ENCODE peak calls at places on chromosomes 16 and 17, in ten cellular contexts. N, F, H, K, R, J, Y, W, X and G are unnamed samples.

GRCh38 chr16:11016524-11016988 is 72.2 kb downstream of the CLEC16A start:
- DNase-seq in K (no peak), W (no peak), N (no peak), F (no peak), J (no peak), R (no peak), H (no peak), Y (no peak), X (no peak), G (no peak)

GRCh38 chr17:32523017-32523680 is 36.4 kb downstream of the CDK5R1 start:
- DNase-seq in J (no peak), R (peak), W (no peak), F (no peak), K (no peak), N (no peak), Y (no peak), H (peak), X (no peak), G (no peak)

GRCh38 chr17:1226308-1226707 is 43.9 kb upstream of the BHLHA9 start:
- DNase-seq in J (no peak), X (no peak), R (no peak), K (no peak), F (no peak), W (no peak), Y (no peak), N (no peak), H (no peak), G (no peak)

GRCh38 chr17:31096106-31096436 is 1.3 kb downstream of the NF1 start:
- DNase-seq in Y (no peak), W (no peak), K (no peak), N (no peak), R (no peak), X (no peak), H (no peak), F (no peak), J (peak), G (no peak)

GRCh38 chr17:7445011-7445927 is at the start of gene CHRNB1:
- DNase-seq in H (peak), Y (no peak), F (no peak), N (peak), X (no peak), J (peak), R (peak), W (no peak), K (peak), G (peak)

GRCh38 chr16:12758031-12758669 is 45.5 kb downstream of the CPPED1 start:
- DNase-seq in W (peak), J (no peak), Y (no peak), X (no peak), N (no peak), R (no peak), H (no peak), K (no peak), F (no peak), G (no peak)

GRCh38 chr16:68605746-68606145 is 39.4 kb upstream of the CDH3 start:
- DNase-seq in F (no peak), X (no peak), Y (no peak), N (no peak), R (no peak), W (no peak), H (no peak), J (no peak), K (no peak), G (no peak)

GRCh38 chr16:14489460-14489859 is 140.6 kb downstream of the PARN start:
- DNase-seq in N (no peak), F (no peak), R (no peak), Y (no peak), W (peak), K (no peak), J (no peak), H (no peak), X (no peak), G (no peak)

GRCh38 chr17:70661342-70662222 is 492.2 kb downstream of the KCNJ2 start:
- DNase-seq in H (peak), N (peak), R (no peak), W (peak), K (no peak), X (no peak), J (no peak), F (no peak), Y (no peak), G (no peak)

GRCh38 chr17:73071387-73071999 is 21.0 kb downstream of the SLC39A11 start:
- DNase-seq in J (no peak), R (no peak), H (no peak), K (no peak), N (no peak), F (no peak), X (no peak), Y (no peak), W (no peak), G (no peak)

GRCh38 chr16:86514656-86515376 is 4.5 kb downstream of the FOXF1 start:
- DNase-seq in J (peak), H (no peak), X (no peak), N (no peak), W (no peak), K (no peak), R (no peak), F (no peak), Y (no peak), G (no peak)

GRCh38 chr16:3961449-3961849 is 80.9 kb upstream of the CREBBP start:
- DNase-seq in R (no peak), J (no peak), N (no peak), F (no peak), W (peak), H (no peak), Y (no peak), X (no peak), K (peak), G (no peak)

GRCh38 chr16:12313902-12314621 is 337.5 kb downstream of the SNX29 start:
- DNase-seq in W (no peak), X (no peak), N (no peak), R (no peak), J (no peak), Y (no peak), K (no peak), H (no peak), F (no peak), G (no peak)

GRCh38 chr17:64306850-64307463 is 43.9 kb upstream of the TEX2 start:
- DNase-seq in N (peak), R (peak), K (peak), X (peak), Y (peak), H (peak), F (peak), J (peak), W (peak), G (peak)

GRCh38 chr16:1075546-1075945 is 3.0 kb downstream of the SSTR5 start:
- DNase-seq in N (no peak), Y (no peak), K (no peak), X (no peak), H (no peak), R (no peak), W (no peak), F (no peak), J (no peak), G (no peak)

GRCh38 chr16:10314811-10315210 is 71.0 kb upstream of the ATF7IP2 start:
- DNase-seq in Y (no peak), F (no peak), H (no peak), R (peak), J (no peak), N (no peak), K (no peak), W (peak), X (no peak), G (no peak)

GRCh38 chr16:58264961-58265479 is 29.8 kb downstream of the PRSS54 start:
- DNase-seq in W (peak), N (no peak), R (no peak), K (no peak), Y (no peak), F (no peak), H (peak), X (no peak), J (no peak), G (no peak)

GRCh38 chr16:89033304-89033703 is 56.3 kb upstream of the CBFA2T3 start:
- DNase-seq in N (no peak), Y (no peak), K (no peak), X (no peak), R (no peak), H (no peak), F (no peak), J (no peak), W (no peak), G (no peak)

GRCh38 chr17:78258323-78259229 is 27.1 kb downstream of the TMEM235 start:
- DNase-seq in J (no peak), K (no peak), Y (peak), H (no peak), X (peak), N (no peak), W (no peak), R (peak), F (peak), G (peak)

GRCh38 chr17:57377094-57377493 is 120.8 kb downstream of the MSI2 start:
- DNase-seq in N (no peak), F (no peak), R (no peak), W (no peak), Y (no peak), K (no peak), J (no peak), H (no peak), X (no peak), G (no peak)

GRCh38 chr17:49359990-49360795 is 1.9 kb downstream of the ZNF652 start:
- DNase-seq in H (no peak), R (peak), K (no peak), W (no peak), X (no peak), J (no peak), N (no peak), F (peak), Y (no peak), G (no peak)

GRCh38 chr17:38967290-38967738 is at the start of gene FBXO47:
- DNase-seq in J (peak), N (no peak), H (peak), W (no peak), R (peak), F (peak), K (peak), Y (peak), X (peak), G (peak)

GRCh38 chr16:81610144-81610842 is 165.7 kb downstream of the CMIP start:
- DNase-seq in Y (no peak), N (no peak), F (no peak), X (no peak), K (no peak), R (no peak), W (peak), J (no peak), H (peak), G (no peak)

GRCh38 chr16:85444879-85445778 is 168.0 kb upstream of the GSE1 start:
- DNase-seq in X (no peak), N (peak), R (no peak), F (no peak), K (no peak), J (no peak), H (peak), Y (no peak), W (no peak), G (no peak)

GRCh38 chr17:35094902-35095301 is 24.8 kb downstream of the RAD51D start:
- DNase-seq in J (no peak), K (no peak), H (no peak), N (no peak), W (peak), X (no peak), Y (no peak), R (no peak), F (no peak), G (no peak)

GRCh38 chr16:67857547-67858233 is 10.2 kb upstream of the CENPT start:
- DNase-seq in Y (peak), W (peak), R (no peak), H (peak), F (no peak), J (no peak), N (peak), X (no peak), K (no peak), G (peak)

GRCh38 chr17:73317554-73318426 is 6.0 kb upstream of the CDC42EP4 start:
- DNase-seq in Y (no peak), K (no peak), F (no peak), R (no peak), J (no peak), W (no peak), N (no peak), H (no peak), X (no peak), G (no peak)

GRCh38 chr16:23423496-23424049 is 29.4 kb downstream of the COG7 start:
- DNase-seq in H (peak), W (peak), F (no peak), X (no peak), K (no peak), J (no peak), R (no peak), N (no peak), Y (no peak), G (no peak)

GRCh38 chr17:73874008-73874407 is 229.8 kb upstream of the SDK2 start:
- DNase-seq in X (no peak), J (no peak), F (no peak), N (no peak), R (no peak), K (no peak), H (no peak), W (no peak), Y (no peak), G (no peak)

GRCh38 chr17:67281736-67282135 is 36.7 kb upstream of the HELZ start:
- DNase-seq in X (no peak), H (no peak), K (no peak), J (no peak), Y (no peak), W (no peak), R (no peak), F (no peak), N (no peak), G (no peak)

GRCh38 chr17:39665642-39666221 is 583 bp downstream of the TCAP start:
- DNase-seq in Y (no peak), N (peak), W (no peak), H (no peak), J (no peak), K (no peak), F (no peak), R (no peak), X (no peak), G (no peak)

GRCh38 chr17:39658760-39659159 is 6.4 kb upstream of the TCAP start:
- DNase-seq in K (no peak), W (no peak), R (no peak), H (no peak), N (no peak), X (no peak), F (no peak), Y (no peak), J (no peak), G (no peak)